ENCODE peak calls at places on chromosomes 7 and 10, in seven cellular contexts. P is SK-N-SH, E is K562, B is HepG2, L is GM12878, S is HCT116, W is H1. X is an unnamed sample.

GRCh38 chr7:132488634-132489302 is 87.5 kb downstream of the PLXNA4 start:
- DNase-seq in E (no peak), S (no peak), L (no peak), W (no peak), B (no peak), P (peak; percentile 58), X (no peak)

GRCh38 chr10:86281396-86281795 is 85.2 kb downstream of the GRID1 start:
- DNase-seq in S (no peak), E (no peak), W (peak; percentile 17), P (peak; percentile 0), L (no peak), B (no peak), X (no peak)

GRCh38 chr10:15365690-15366089 is 5.4 kb downstream of the FAM171A1 start:
- DNase-seq in B (no peak), P (no peak), W (no peak), E (no peak), L (no peak), S (no peak), X (no peak)

GRCh38 chr10:4512557-4513286 is 313.3 kb upstream of the AKR1E2 start:
- DNase-seq in L (no peak), E (no peak), P (peak; percentile 34), S (peak; percentile 36), B (peak; percentile 2), W (no peak), X (peak; percentile 3)

GRCh38 chr10:118669020-118669766 is 73.7 kb upstream of the PRLHR start:
- DNase-seq in L (no peak), W (no peak), S (no peak), P (peak; percentile 81), E (no peak), B (no peak), X (no peak)

GRCh38 chr10:103855852-103856496 is 598 bp upstream of the SH3PXD2A start:
- DNase-seq in S (no peak), E (no peak), P (no peak), L (no peak), B (peak; percentile 52), W (peak; percentile 69), X (no peak)

GRCh38 chr10:13984647-13985155 is 346.0 kb downstream of the FRMD4A start:
- DNase-seq in S (no peak), P (no peak), E (no peak), W (no peak), L (no peak), B (no peak), X (no peak)

GRCh38 chr10:89644967-89645741 is at the start of gene PANK1:
- DNase-seq in P (peak; percentile 85), W (peak; percentile 88), L (peak; percentile 34), S (peak; percentile 31), B (peak; percentile 73), E (peak; percentile 72), X (peak; percentile 51)

GRCh38 chr10:74227697-74228424 is 76.8 kb downstream of the ADK start:
- DNase-seq in W (no peak), L (peak; percentile 17), E (no peak), B (no peak), S (no peak), P (no peak), X (no peak)

GRCh38 chr10:92575961-92576360 is 2.1 kb upstream of the IDE start:
- DNase-seq in L (no peak), W (no peak), B (no peak), P (no peak), S (no peak), E (no peak), X (no peak)

GRCh38 chr10:59433720-59434428 is 71.5 kb upstream of the FAM13C start:
- DNase-seq in E (no peak), L (no peak), S (no peak), P (no peak), W (no peak), B (no peak), X (no peak)

GRCh38 chr10:131722525-131723264 is 178.1 kb upstream of the PPP2R2D start:
- DNase-seq in W (no peak), E (no peak), B (no peak), L (no peak), S (no peak), P (no peak), X (no peak)

GRCh38 chr10:11720260-11720741 is 21.9 kb upstream of the ECHDC3 start:
- DNase-seq in B (no peak), E (no peak), W (no peak), P (no peak), S (no peak), L (no peak), X (no peak)

GRCh38 chr7:152054377-152055230 is 29.1 kb downstream of the GALNT11 start:
- DNase-seq in W (no peak), E (no peak), B (peak; percentile 68), P (no peak), L (no peak), S (no peak), X (no peak)

GRCh38 chr7:143906895-143907294 is 4.9 kb upstream of the TCAF1 start:
- DNase-seq in W (peak; percentile 69), E (no peak), L (no peak), B (peak; percentile 97), P (no peak), S (no peak), X (peak; percentile 61)

GRCh38 chr7:102390697-102391484 is 5.3 kb upstream of the PRKRIP1 start:
- DNase-seq in P (peak; percentile 91), L (no peak), E (peak; percentile 82), S (peak; percentile 60), B (peak; percentile 68), W (peak; percentile 93), X (peak; percentile 82)
- TF ChIP-seq YY1 in P (no peak), L (peak; percentile 64), E (no peak), S (no peak), B (no peak), W (no peak), X (no peak)

DNA sequence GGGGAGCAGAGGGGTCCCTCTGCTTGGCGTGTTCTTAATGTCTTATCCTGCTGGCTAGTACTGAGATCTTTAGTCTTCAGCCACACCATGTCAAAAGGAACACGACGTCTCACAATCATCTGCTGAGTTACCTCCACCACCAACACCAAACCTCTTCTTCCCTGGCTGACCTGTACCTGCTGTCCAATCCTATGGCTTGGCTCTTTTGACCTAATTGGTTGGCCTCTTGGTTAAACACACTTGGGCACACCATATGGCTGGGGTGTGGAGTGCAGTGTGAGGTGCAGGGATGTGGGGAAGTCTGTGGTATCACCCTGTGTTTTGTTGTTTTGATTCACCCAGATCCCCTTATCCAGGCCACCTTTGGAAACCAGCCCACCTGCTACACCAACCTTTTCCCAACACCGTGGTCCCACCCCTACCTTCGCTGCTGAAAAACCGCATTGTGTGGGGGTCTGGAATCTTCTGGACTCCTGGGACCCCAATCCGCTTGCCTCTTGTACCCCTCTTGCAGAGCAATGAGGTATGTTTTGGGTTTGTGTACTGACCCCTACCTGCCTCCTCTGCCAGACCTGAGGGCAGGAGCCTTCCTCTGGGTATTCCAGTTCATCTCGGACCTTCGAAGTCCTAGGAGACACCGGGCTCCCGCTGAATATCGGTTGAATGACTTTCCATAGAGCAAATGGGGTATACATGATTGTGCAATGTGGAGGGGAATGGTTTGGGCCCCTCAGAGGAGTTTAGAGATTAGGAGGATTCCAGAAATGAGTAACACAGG is 2.8 kb upstream of the LBX1 start:
- DNase-seq in B (no peak), S (no peak), P (no peak), E (no peak), W (no peak), L (no peak), X (no peak)
- H3K27me3 ChIP-seq in B (peaks cover 17% of the 10 kb centered on the region), S (no peaks in the 10 kb centered on the region), P (peaks cover 78% of the 10 kb centered on the region), E (peaks cover 31% of the 10 kb centered on the region), W (peaks cover 100% of the 10 kb centered on the region), L (peaks cover 36% of the 10 kb centered on the region), X (peaks cover 100% of the 10 kb centered on the region)

GRCh38 chr10:133530506-133530905 is 3.3 kb downstream of the CYP2E1 start:
- DNase-seq in W (no peak), L (no peak), S (no peak), E (no peak), P (no peak), B (no peak), X (no peak)

GRCh38 chr10:133529576-133529946 is 2.4 kb downstream of the CYP2E1 start:
- DNase-seq in B (no peak), L (no peak), S (no peak), W (no peak), E (no peak), P (no peak), X (no peak)

GRCh38 chr10:133527779-133528271 is 662 bp downstream of the CYP2E1 start:
- DNase-seq in S (no peak), P (no peak), B (no peak), W (no peak), L (no peak), E (no peak), X (no peak)

GRCh38 chr10:133528296-133528844 is 1.2 kb downstream of the CYP2E1 start:
- DNase-seq in L (no peak), S (no peak), B (no peak), W (no peak), E (no peak), P (no peak), X (no peak)

DNA sequence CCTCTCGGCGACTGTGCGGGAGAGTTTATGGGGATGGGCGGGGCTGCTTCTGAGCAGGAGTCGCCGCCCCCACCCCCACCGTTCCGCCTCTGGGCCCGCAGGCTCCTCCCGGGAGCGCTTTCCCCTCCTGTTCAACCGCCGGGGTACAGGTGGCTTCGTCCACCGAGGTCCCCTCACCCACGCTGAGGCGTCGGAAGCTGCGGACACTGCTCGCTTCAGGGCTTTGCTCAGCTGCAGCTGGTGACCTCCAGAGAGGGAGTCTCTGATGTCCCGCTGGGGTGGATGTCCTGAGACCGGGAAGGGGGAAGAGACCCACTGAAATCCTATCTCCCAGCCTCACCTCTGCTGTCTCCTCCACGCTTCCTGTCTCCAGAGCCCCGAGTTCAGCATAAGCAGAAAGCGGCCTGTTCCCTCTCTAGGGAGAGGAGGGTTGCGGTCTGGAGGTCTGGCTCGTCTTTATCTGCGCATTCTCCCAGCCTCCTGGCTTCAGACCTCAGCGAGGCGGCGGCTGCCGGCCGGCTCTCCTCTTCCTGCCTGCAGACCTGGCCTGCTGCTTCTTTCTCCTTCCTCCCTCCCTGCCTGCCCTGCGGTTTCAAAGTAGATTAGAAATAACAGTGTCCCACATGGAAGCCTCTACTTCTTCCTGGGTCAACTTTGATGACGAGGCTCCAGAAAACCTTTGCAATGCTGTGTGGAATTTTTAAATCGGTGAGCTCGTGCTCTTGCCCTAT is 1.8 kb downstream of the CYP2E1 start:
- DNase-seq in B (no peak), L (no peak), S (no peak), P (peak; percentile 54), W (no peak), E (peak; percentile 40), X (peak; percentile 36)
- TF ChIP-seq YY1 in B (no peak), L (no peak), S (no peak), P (no peak), W (no peak), E (no peak), X (no peak)

DNA sequence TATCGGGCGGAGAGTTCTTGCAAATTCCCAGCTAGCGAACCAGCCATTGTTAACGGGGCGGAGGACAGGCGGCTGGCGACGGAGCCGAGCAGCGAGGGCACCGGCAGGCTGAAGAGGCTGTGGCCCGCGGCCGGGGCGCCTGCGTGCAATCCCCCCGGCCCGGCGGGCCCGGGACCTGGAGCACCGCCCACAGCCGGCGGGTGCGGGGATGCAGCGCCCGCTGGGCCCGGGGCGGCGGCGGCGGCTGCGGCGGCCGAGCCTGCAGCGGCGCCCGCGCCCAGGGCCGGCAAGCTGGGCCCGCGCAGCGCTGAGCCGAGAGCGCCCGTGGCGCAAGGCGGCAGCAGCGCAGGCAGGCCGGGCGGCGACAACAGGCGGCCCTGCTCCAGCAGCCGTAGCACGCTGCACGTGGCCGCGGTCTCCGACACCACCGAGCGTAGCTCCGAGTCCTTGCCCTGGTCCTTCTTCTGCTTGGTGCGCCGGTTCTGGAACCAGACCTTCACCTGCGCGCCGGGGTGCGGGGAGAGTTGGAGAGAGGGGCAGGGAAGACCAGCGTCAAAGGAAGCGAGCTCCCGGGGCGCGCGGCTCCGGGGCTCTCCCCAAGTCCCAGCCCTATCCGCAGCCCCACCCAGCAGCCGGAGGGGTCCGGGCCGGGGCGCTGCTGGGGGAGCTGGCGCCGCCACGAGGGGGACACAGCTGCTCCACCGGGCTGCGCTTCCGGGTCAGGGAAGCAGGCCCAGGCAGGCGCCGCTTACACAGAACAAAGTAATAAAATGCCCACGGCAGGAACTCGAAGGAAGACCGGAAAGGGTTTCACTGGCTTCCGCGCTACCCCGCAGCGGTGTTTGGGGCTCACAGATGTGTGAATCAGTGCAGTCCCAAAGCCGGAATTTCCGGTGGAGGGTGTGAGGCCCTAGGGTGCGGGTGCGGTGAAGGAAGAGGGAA is 3.7 kb downstream of the VAX1 start:
- DNase-seq in W (peak; percentile 73), L (no peak), E (no peak), S (no peak), B (no peak), P (peak; percentile 79), X (no peak)
- H3K27me3 ChIP-seq in W (peaks cover 100% of the 10 kb centered on the region), L (peaks cover 22% of the 10 kb centered on the region), E (peaks cover 24% of the 10 kb centered on the region), S (no peaks in the 10 kb centered on the region), B (peaks cover 17% of the 10 kb centered on the region), P (peaks cover 93% of the 10 kb centered on the region), X (peaks cover 99% of the 10 kb centered on the region)